ENCODE peak calls at places on chromosomes 1 and 21, in seven cellular contexts. One of them, this sample, is unnamed.

GRCh38 chr1:172203135-172203823 is 217.2 kb upstream of the C1orf105 start:
- DNase-seq in HCT116: no peak
- DNase-seq in T47D: no peak
- DNase-seq in H1: no peak
- DNase-seq in HepG2: no peak
- DNase-seq in GM12878: no peak
- DNase-seq in SK-N-SH: no peak
- DNase-seq in this sample: no peak

GRCh38 chr1:145717833-145718232 is 1.5 kb upstream of the CD160 start:
- DNase-seq in HCT116: no peak
- DNase-seq in T47D: no peak
- DNase-seq in H1: no peak
- DNase-seq in HepG2: no peak
- DNase-seq in GM12878: no peak
- DNase-seq in SK-N-SH: no peak
- DNase-seq in this sample: no peak

GRCh38 chr1:10975567-10976326 is 36.7 kb upstream of the TARDBP start:
- DNase-seq in HCT116: no peak
- DNase-seq in T47D: peak
- DNase-seq in H1: no peak
- DNase-seq in HepG2: peak
- DNase-seq in GM12878: no peak
- DNase-seq in SK-N-SH: peak
- DNase-seq in this sample: no peak

GRCh38 chr1:85546748-85547147 is 33.8 kb upstream of the CCN1 start:
- DNase-seq in HCT116: no peak
- DNase-seq in T47D: no peak
- DNase-seq in H1: no peak
- DNase-seq in HepG2: no peak
- DNase-seq in GM12878: no peak
- DNase-seq in SK-N-SH: no peak
- DNase-seq in this sample: no peak

GRCh38 chr1:37851782-37852210 is 7.6 kb downstream of the MTF1 start:
- DNase-seq in HCT116: no peak
- DNase-seq in T47D: no peak
- DNase-seq in H1: no peak
- DNase-seq in HepG2: no peak
- DNase-seq in GM12878: peak
- DNase-seq in SK-N-SH: no peak
- DNase-seq in this sample: no peak

GRCh38 chr1:67832737-67833594 is at the start of gene GNG12:
- DNase-seq in HCT116: peak
- DNase-seq in T47D: peak
- DNase-seq in H1: peak
- DNase-seq in HepG2: no peak
- DNase-seq in GM12878: no peak
- DNase-seq in SK-N-SH: peak
- DNase-seq in this sample: peak

GRCh38 chr1:53637726-53638640 is 101.0 kb downstream of the GLIS1 start:
- DNase-seq in HCT116: no peak
- DNase-seq in T47D: no peak
- DNase-seq in H1: no peak
- DNase-seq in HepG2: no peak
- DNase-seq in GM12878: no peak
- DNase-seq in SK-N-SH: no peak
- DNase-seq in this sample: no peak

GRCh38 chr1:236200925-236201324 is 58.6 kb downstream of the GPR137B start:
- DNase-seq in HCT116: no peak
- DNase-seq in T47D: no peak
- DNase-seq in H1: no peak
- DNase-seq in HepG2: no peak
- DNase-seq in GM12878: no peak
- DNase-seq in SK-N-SH: no peak
- DNase-seq in this sample: no peak

GRCh38 chr1:199041173-199041914 is 402.5 kb downstream of the PTPRC start:
- DNase-seq in HCT116: no peak
- DNase-seq in T47D: no peak
- DNase-seq in H1: no peak
- DNase-seq in HepG2: no peak
- DNase-seq in GM12878: peak
- DNase-seq in SK-N-SH: no peak
- DNase-seq in this sample: no peak

GRCh38 chr1:220189750-220190347 is 82.4 kb downstream of the RAB3GAP2 start:
- DNase-seq in HCT116: peak
- DNase-seq in T47D: peak
- DNase-seq in H1: no peak
- DNase-seq in HepG2: peak
- DNase-seq in GM12878: no peak
- DNase-seq in SK-N-SH: peak
- DNase-seq in this sample: peak

GRCh38 chr1:201310986-201311355 is 27.7 kb downstream of the PKP1 start:
- DNase-seq in HCT116: no peak
- DNase-seq in T47D: no peak
- DNase-seq in H1: no peak
- DNase-seq in HepG2: no peak
- DNase-seq in GM12878: no peak
- DNase-seq in SK-N-SH: no peak
- DNase-seq in this sample: no peak

GRCh38 chr1:114718661-114719423 is 2.3 kb upstream of the NRAS start:
- DNase-seq in HCT116: no peak
- DNase-seq in T47D: peak
- DNase-seq in H1: no peak
- DNase-seq in HepG2: no peak
- DNase-seq in GM12878: no peak
- DNase-seq in SK-N-SH: no peak
- DNase-seq in this sample: no peak

GRCh38 chr1:189929501-189930099 is 548.1 kb downstream of the BRINP3 start:
- DNase-seq in HCT116: no peak
- DNase-seq in T47D: peak
- DNase-seq in H1: no peak
- DNase-seq in HepG2: no peak
- DNase-seq in GM12878: no peak
- DNase-seq in SK-N-SH: no peak
- DNase-seq in this sample: no peak

GRCh38 chr1:58739851-58740466 is 40.1 kb upstream of the MYSM1 start:
- DNase-seq in HCT116: peak
- DNase-seq in T47D: peak
- DNase-seq in H1: no peak
- DNase-seq in HepG2: peak
- DNase-seq in GM12878: no peak
- DNase-seq in SK-N-SH: peak
- DNase-seq in this sample: peak

GRCh38 chr1:230986976-230987375 is 8.1 kb downstream of the ARV1 start:
- DNase-seq in HCT116: no peak
- DNase-seq in T47D: no peak
- DNase-seq in H1: no peak
- DNase-seq in HepG2: no peak
- DNase-seq in GM12878: no peak
- DNase-seq in SK-N-SH: no peak
- DNase-seq in this sample: no peak
- TF ChIP-seq JUND in HCT116: no peak
- TF ChIP-seq JUND in T47D: no peak
- TF ChIP-seq JUND in H1: no peak
- TF ChIP-seq JUND in HepG2: no peak
- TF ChIP-seq JUND in GM12878: no peak
- TF ChIP-seq JUND in SK-N-SH: peak
- TF ChIP-seq JUND in this sample: no peak

GRCh38 chr21:36344931-36345330 is 24.9 kb downstream of the MORC3 start:
- DNase-seq in HCT116: no peak
- DNase-seq in T47D: no peak
- DNase-seq in H1: no peak
- DNase-seq in HepG2: no peak
- DNase-seq in GM12878: no peak
- DNase-seq in SK-N-SH: no peak
- DNase-seq in this sample: no peak

GRCh38 chr21:36349315-36349714 is 29.3 kb downstream of the MORC3 start:
- DNase-seq in HCT116: no peak
- DNase-seq in T47D: no peak
- DNase-seq in H1: no peak
- DNase-seq in HepG2: no peak
- DNase-seq in GM12878: no peak
- DNase-seq in SK-N-SH: no peak
- DNase-seq in this sample: no peak

GRCh38 chr21:36347278-36347961 is 27.4 kb downstream of the MORC3 start:
- DNase-seq in HCT116: no peak
- DNase-seq in T47D: no peak
- DNase-seq in H1: no peak
- DNase-seq in HepG2: no peak
- DNase-seq in GM12878: no peak
- DNase-seq in SK-N-SH: no peak
- DNase-seq in this sample: no peak

GRCh38 chr21:36350282-36350910 is 30.4 kb downstream of the MORC3 start:
- DNase-seq in HCT116: no peak
- DNase-seq in T47D: no peak
- DNase-seq in H1: no peak
- DNase-seq in HepG2: no peak
- DNase-seq in GM12878: no peak
- DNase-seq in SK-N-SH: no peak
- DNase-seq in this sample: no peak

DNA sequence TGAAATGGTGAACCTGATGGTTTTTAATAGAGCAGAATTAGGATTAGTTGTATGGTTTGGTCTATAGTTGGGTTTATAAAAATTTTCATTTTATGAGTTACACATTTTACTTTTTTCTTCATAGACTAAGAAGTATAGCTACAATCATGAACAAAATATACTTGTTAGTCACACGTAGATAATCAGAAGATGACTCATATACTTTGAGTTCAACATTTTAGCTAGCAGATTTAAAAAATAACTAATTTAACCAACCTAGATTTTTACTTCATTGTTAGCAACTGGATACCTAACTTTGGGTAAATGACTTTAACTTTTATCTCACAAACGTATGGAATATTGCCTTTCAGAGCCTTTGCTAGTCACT is 27.9 kb downstream of the MORC3 start:
- DNase-seq in HCT116: no peak
- DNase-seq in T47D: no peak
- DNase-seq in H1: no peak
- DNase-seq in HepG2: no peak
- DNase-seq in GM12878: no peak
- DNase-seq in SK-N-SH: no peak
- DNase-seq in this sample: no peak
- TF ChIP-seq JUND in HCT116: no peak
- TF ChIP-seq JUND in T47D: no peak
- TF ChIP-seq JUND in H1: no peak
- TF ChIP-seq JUND in HepG2: no peak
- TF ChIP-seq JUND in GM12878: no peak
- TF ChIP-seq JUND in SK-N-SH: no peak
- TF ChIP-seq JUND in this sample: no peak

DNA sequence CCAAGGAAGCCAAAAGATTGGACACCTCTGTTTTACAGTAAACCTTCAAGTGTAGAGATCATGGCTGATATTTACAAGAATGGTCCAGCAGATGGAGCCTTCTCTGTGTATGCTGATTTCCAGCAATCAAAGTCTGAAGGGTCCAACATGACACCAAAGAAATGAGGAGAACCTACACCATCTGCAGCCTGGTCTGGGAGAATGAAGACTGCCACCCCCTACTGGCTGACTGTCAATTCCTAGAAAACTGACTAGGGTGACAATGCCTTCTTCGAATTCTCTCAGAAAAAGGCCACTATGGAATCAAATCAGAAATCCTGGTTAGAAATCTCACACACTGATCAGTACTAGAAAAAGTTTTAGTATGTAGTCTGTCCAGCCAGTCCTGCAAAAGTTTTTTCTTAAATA is 83.3 kb downstream of the CDC42BPA start:
- DNase-seq in HCT116: peak
- DNase-seq in T47D: peak
- DNase-seq in H1: no peak
- DNase-seq in HepG2: peak
- DNase-seq in GM12878: no peak
- DNase-seq in SK-N-SH: peak
- DNase-seq in this sample: peak
- TF ChIP-seq JUND in HCT116: no peak
- TF ChIP-seq JUND in T47D: no peak
- TF ChIP-seq JUND in H1: no peak
- TF ChIP-seq JUND in HepG2: no peak
- TF ChIP-seq JUND in GM12878: no peak
- TF ChIP-seq JUND in SK-N-SH: no peak
- TF ChIP-seq JUND in this sample: peak

GRCh38 chr1:63662056-63662836 is 69.0 kb downstream of the PGM1 start:
- DNase-seq in HCT116: peak
- DNase-seq in T47D: no peak
- DNase-seq in H1: no peak
- DNase-seq in HepG2: no peak
- DNase-seq in GM12878: no peak
- DNase-seq in SK-N-SH: no peak
- DNase-seq in this sample: no peak
- TF ChIP-seq JUND in HCT116: peak
- TF ChIP-seq JUND in T47D: no peak
- TF ChIP-seq JUND in H1: no peak
- TF ChIP-seq JUND in HepG2: no peak
- TF ChIP-seq JUND in GM12878: no peak
- TF ChIP-seq JUND in SK-N-SH: no peak
- TF ChIP-seq JUND in this sample: no peak

GRCh38 chr1:54798206-54798605 is 2.9 kb downstream of the TTC22 start:
- DNase-seq in HCT116: no peak
- DNase-seq in T47D: no peak
- DNase-seq in H1: no peak
- DNase-seq in HepG2: no peak
- DNase-seq in GM12878: no peak
- DNase-seq in SK-N-SH: no peak
- DNase-seq in this sample: no peak

GRCh38 chr1:54798769-54799641 is 2.1 kb downstream of the TTC22 start:
- DNase-seq in HCT116: no peak
- DNase-seq in T47D: no peak
- DNase-seq in H1: no peak
- DNase-seq in HepG2: no peak
- DNase-seq in GM12878: peak
- DNase-seq in SK-N-SH: no peak
- DNase-seq in this sample: no peak

GRCh38 chr1:54803761-54804470 is 2.8 kb upstream of the TTC22 start:
- DNase-seq in HCT116: no peak
- DNase-seq in T47D: peak
- DNase-seq in H1: no peak
- DNase-seq in HepG2: no peak
- DNase-seq in GM12878: no peak
- DNase-seq in SK-N-SH: no peak
- DNase-seq in this sample: no peak

GRCh38 chr1:54800041-54800898 is 853 bp downstream of the TTC22 start:
- DNase-seq in HCT116: no peak
- DNase-seq in T47D: no peak
- DNase-seq in H1: no peak
- DNase-seq in HepG2: no peak
- DNase-seq in GM12878: no peak
- DNase-seq in SK-N-SH: no peak
- DNase-seq in this sample: no peak

GRCh38 chr1:54800899-54801759 is at the start of gene TTC22:
- DNase-seq in HCT116: peak
- DNase-seq in T47D: peak
- DNase-seq in H1: no peak
- DNase-seq in HepG2: no peak
- DNase-seq in GM12878: peak
- DNase-seq in SK-N-SH: no peak
- DNase-seq in this sample: peak
- TF ChIP-seq JUND in HCT116: no peak
- TF ChIP-seq JUND in T47D: no peak
- TF ChIP-seq JUND in H1: no peak
- TF ChIP-seq JUND in HepG2: no peak
- TF ChIP-seq JUND in GM12878: no peak
- TF ChIP-seq JUND in SK-N-SH: no peak
- TF ChIP-seq JUND in this sample: peak

This sample was measured in K562.